ENCODE peak calls at places on chromosomes 7 and 10, in ten cellular contexts. P is endothelial cell of umbilical vein, V is HCT116, C is GM12892, Z is spleen, F is prostate gland, Q is upper lobe of left lung, T is GM12891, X is K562, G is HepG2. I is an unnamed sample.

GRCh38 chr10:96978621-96979154 is 146.6 kb downstream of the LCOR start:
- DNase-seq in Q (no peak), Z (no peak), F (no peak), C (no peak), T (no peak), X (no peak), P (no peak), V (no peak), G (no peak), I (no peak)

GRCh38 chr10:1187151-1187854 is 131.1 kb downstream of the WDR37 start:
- DNase-seq in P (no peak), C (no peak), X (no peak), Z (peak), V (no peak), G (no peak), F (no peak), T (no peak), Q (peak), I (no peak)

GRCh38 chr10:68955414-68955785 is 570 bp upstream of the DDX21 start:
- DNase-seq in G (no peak), C (no peak), T (peak), Z (no peak), V (no peak), F (no peak), P (no peak), Q (no peak), X (peak), I (no peak)

GRCh38 chr7:23938230-23938629 is 228.2 kb downstream of the STK31 start:
- DNase-seq in T (no peak), P (no peak), Q (no peak), Z (no peak), C (no peak), F (no peak), V (no peak), G (no peak), X (no peak), I (no peak)

GRCh38 chr7:104584620-104585019 is 256.2 kb downstream of the LHFPL3 start:
- DNase-seq in Z (no peak), G (no peak), P (no peak), V (no peak), X (no peak), F (no peak), Q (no peak), C (no peak), T (no peak), I (no peak)

GRCh38 chr10:104255244-104255981 is 721 bp downstream of the GSTO1 start:
- DNase-seq in Z (no peak), T (no peak), V (no peak), Q (no peak), P (peak), F (peak), C (no peak), G (peak), X (peak), I (no peak)

GRCh38 chr7:148867571-148868377 is 16.3 kb downstream of the EZH2 start:
- DNase-seq in F (no peak), T (no peak), V (no peak), G (no peak), C (no peak), Z (no peak), X (no peak), Q (no peak), P (no peak), I (no peak)

GRCh38 chr10:133314911-133315310 is 6.2 kb downstream of the ZNF511 start:
- DNase-seq in F (no peak), G (no peak), T (no peak), C (no peak), P (no peak), Z (no peak), V (no peak), Q (no peak), X (no peak), I (no peak)

GRCh38 chr7:19106308-19107141 is 10.9 kb downstream of the TWIST1 start:
- DNase-seq in G (no peak), X (peak), C (no peak), Q (no peak), T (no peak), V (no peak), F (no peak), P (no peak), Z (peak), I (no peak)

GRCh38 chr10:1380075-1380793 is 324.0 kb downstream of the WDR37 start:
- DNase-seq in C (no peak), Q (peak), Z (peak), G (no peak), F (no peak), X (no peak), P (no peak), T (no peak), V (no peak), I (no peak)

GRCh38 chr7:82714883-82715282 is 271.3 kb upstream of the CACNA2D1 start:
- DNase-seq in C (no peak), G (no peak), F (no peak), V (no peak), T (no peak), P (no peak), Q (no peak), X (no peak), Z (no peak), I (no peak)

GRCh38 chr10:131141645-131142445 is 169.7 kb downstream of the TCERG1L start:
- DNase-seq in C (no peak), Z (peak), V (no peak), T (no peak), P (no peak), Q (no peak), F (no peak), G (no peak), X (no peak), I (no peak)

GRCh38 chr7:155591055-155591750 is 44.8 kb upstream of the CNPY1 start:
- DNase-seq in X (peak), V (no peak), C (no peak), P (no peak), F (no peak), Z (no peak), T (no peak), Q (peak), G (no peak), I (no peak)

GRCh38 chr10:131178956-131179355 is 132.6 kb downstream of the TCERG1L start:
- DNase-seq in Z (peak), Q (no peak), X (no peak), G (no peak), C (no peak), P (no peak), F (no peak), T (no peak), V (no peak), I (no peak)

GRCh38 chr10:73796766-73797165 is 11.4 kb downstream of the ZSWIM8 start:
- DNase-seq in X (no peak), T (no peak), Q (no peak), P (no peak), V (no peak), F (no peak), G (no peak), Z (no peak), C (no peak), I (no peak)

GRCh38 chr10:132443605-132443997 is 46.6 kb downstream of the PWWP2B start:
- DNase-seq in F (no peak), X (peak), T (peak), C (no peak), G (no peak), Q (peak), V (no peak), P (no peak), Z (peak), I (no peak)

GRCh38 chr7:132899833-132900232 is 182.1 kb downstream of the CHCHD3 start:
- DNase-seq in T (no peak), V (no peak), X (no peak), P (peak), G (no peak), Q (no peak), Z (no peak), F (no peak), C (no peak), I (no peak)

GRCh38 chr7:56007167-56007652 is 42.8 kb downstream of the NIPSNAP2 start:
- DNase-seq in T (no peak), X (peak), V (no peak), P (no peak), Z (peak), F (no peak), Q (no peak), C (no peak), G (peak), I (no peak)

GRCh38 chr7:146655928-146656797 is 539.6 kb downstream of the CNTNAP2 start:
- DNase-seq in C (no peak), T (no peak), Z (no peak), V (no peak), P (no peak), G (no peak), Q (no peak), X (no peak), F (no peak), I (no peak)

GRCh38 chr7:48426966-48427555 is 255.8 kb downstream of the ABCA13 start:
- DNase-seq in Z (no peak), X (no peak), F (no peak), T (no peak), V (no peak), C (no peak), P (no peak), G (no peak), Q (no peak), I (peak)

GRCh38 chr10:74079028-74079913 is 71.4 kb downstream of the AP3M1 start:
- DNase-seq in G (no peak), Z (no peak), C (no peak), X (peak), P (peak), Q (no peak), F (no peak), V (no peak), T (no peak), I (no peak)

GRCh38 chr10:100038561-100039071 is 28.9 kb upstream of the DNMBP start:
- DNase-seq in Q (no peak), V (no peak), G (peak), T (no peak), C (no peak), P (no peak), F (no peak), Z (no peak), X (no peak), I (no peak)

GRCh38 chr10:132158810-132159209 is 27.9 kb upstream of the DPYSL4 start:
- DNase-seq in C (no peak), X (no peak), Q (no peak), F (no peak), G (no peak), Z (no peak), T (no peak), V (no peak), P (no peak), I (no peak)

GRCh38 chr10:102648889-102649752 is 4.8 kb downstream of the TRIM8 start:
- DNase-seq in V (no peak), Z (peak), F (peak), Q (peak), G (no peak), C (no peak), P (no peak), T (no peak), X (no peak), I (no peak)

GRCh38 chr7:158216198-158216597 is 371.4 kb downstream of the PTPRN2 start:
- DNase-seq in C (no peak), Z (no peak), F (no peak), X (no peak), Q (no peak), G (no peak), P (no peak), T (no peak), V (no peak), I (no peak)

GRCh38 chr10:116115233-116115632 is 157.8 kb downstream of the GFRA1 start:
- DNase-seq in G (no peak), Z (no peak), C (no peak), V (no peak), T (no peak), X (no peak), Q (no peak), P (no peak), F (no peak), I (no peak)

GRCh38 chr10:102114861-102115618 is 5.1 kb downstream of the LDB1 start:
- DNase-seq in C (peak), Q (peak), X (peak), T (peak), P (peak), G (peak), V (no peak), F (peak), Z (peak), I (no peak)

GRCh38 chr10:1597370-1598146 is 139.8 kb downstream of the ADARB2 start:
- DNase-seq in X (no peak), Z (no peak), F (no peak), Q (no peak), T (no peak), C (no peak), P (no peak), G (no peak), V (no peak), I (no peak)

GRCh38 chr7:100803398-100804161 is 23.7 kb downstream of the EPHB4 start:
- DNase-seq in T (peak), X (peak), F (peak), Q (peak), P (peak), V (no peak), Z (peak), G (peak), C (peak), I (no peak)
- TF ChIP-seq POLR2AphosphoS5 in T (no peak), X (peak), F (peak), Q (no peak), P (no peak), V (no peak), Z (peak), G (no peak), C (no peak), I (no peak)

DNA sequence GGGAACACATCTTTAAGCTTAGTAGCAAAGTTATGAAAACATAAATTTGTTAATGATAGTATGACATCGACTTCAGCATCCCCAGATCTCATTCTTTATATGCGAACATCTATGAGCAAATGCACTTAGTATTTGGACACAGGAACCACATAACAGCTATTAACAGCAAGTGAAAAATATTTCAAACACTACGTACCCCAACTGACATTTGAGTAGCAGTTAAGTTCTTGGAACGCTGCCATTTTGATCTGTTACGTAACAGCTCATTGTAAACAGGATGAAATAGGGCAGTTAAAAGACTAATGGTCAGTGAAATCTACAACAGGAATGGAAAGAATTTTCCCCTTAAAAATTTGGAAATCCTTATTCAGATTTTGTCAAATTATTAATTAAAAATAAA is 428.8 kb downstream of the TNS3 start:
- DNase-seq in F (peak), X (peak), P (peak), G (peak), V (no peak), C (no peak), T (no peak), Z (no peak), Q (peak), I (no peak)
- TF ChIP-seq POLR2AphosphoS5 in F (peak), X (no peak), P (no peak), G (no peak), V (no peak), C (no peak), T (no peak), Z (no peak), Q (no peak), I (no peak)

DNA sequence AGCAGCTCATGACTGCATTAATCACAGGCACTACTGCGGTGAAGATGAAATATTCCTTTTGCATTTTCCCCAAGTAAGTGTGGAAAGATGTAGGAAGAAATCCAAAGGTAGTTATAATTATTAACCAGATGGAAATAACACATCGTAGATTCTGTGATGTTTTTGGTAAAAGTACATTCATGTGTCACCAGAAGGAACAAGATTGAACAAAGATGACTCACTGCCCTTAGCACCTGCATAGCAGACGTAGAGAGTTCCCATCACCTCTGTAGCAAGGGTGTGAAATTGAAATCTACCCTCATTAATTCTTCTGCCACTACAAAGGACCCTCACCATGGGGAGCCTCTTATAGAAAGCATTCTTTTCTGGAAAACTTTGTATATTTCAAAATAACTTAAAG is 37.0 kb downstream of the SMURF1 start:
- DNase-seq in Z (no peak), Q (no peak), P (peak), G (no peak), T (no peak), C (no peak), X (no peak), V (no peak), F (no peak), I (no peak)
- TF ChIP-seq POLR2AphosphoS5 in Z (no peak), Q (no peak), P (no peak), G (no peak), T (no peak), C (no peak), X (no peak), V (no peak), F (no peak), I (no peak)

GRCh38 chr10:114389429-114389828 is 14.9 kb downstream of the AFAP1L2 start:
- DNase-seq in Z (no peak), F (no peak), C (no peak), G (no peak), Q (no peak), P (peak), T (no peak), V (peak), X (no peak), I (no peak)
- TF ChIP-seq POLR2AphosphoS5 in Z (no peak), F (no peak), C (no peak), G (no peak), Q (no peak), P (peak), T (no peak), V (no peak), X (no peak), I (peak)

DNA sequence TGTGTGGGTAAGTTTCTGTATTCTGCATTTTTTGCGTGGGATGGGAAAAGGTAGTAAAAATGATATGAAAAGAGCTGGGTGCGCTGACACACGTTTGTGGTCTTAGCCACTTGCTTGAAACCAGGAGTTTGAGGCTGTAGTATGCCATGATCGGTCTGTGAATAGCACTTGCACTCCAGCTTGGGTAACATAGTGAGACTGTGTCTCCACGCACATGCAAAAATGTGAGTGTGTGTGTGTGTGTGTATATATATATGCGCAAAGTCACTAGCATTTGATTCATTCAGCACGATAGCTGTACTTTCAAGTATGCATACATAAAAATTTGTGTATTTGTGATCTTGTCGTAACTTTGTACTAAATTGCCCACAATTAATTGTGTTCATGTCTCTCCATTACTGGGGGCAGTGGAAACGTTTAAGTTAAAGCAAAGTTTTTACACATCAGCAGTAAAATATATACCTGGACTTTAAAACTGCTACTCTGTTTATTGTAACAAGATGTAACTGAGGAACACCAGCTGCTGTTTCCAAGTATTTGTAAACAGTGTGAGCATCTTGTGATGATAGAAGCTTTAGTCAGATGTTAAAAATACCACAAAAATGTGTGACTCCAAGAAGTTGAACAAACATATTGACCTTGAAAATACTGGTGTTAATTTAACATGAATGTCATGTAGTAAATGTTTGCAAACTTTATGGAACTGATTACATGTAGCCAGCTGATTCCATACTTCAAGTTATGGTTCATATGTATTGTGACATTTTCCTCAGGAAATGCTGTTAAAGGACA is 1.6 kb downstream of the ZRANB1 start:
- DNase-seq in C (no peak), V (peak), X (no peak), F (no peak), Q (no peak), T (no peak), Z (no peak), G (no peak), P (no peak), I (peak)
- TF ChIP-seq POLR2AphosphoS5 in C (no peak), V (no peak), X (no peak), F (no peak), Q (no peak), T (no peak), Z (no peak), G (no peak), P (no peak), I (no peak)

GRCh38 chr10:110965216-110965615 is 45.8 kb downstream of the SHOC2 start:
- DNase-seq in Z (no peak), V (no peak), C (no peak), F (no peak), Q (no peak), G (no peak), T (no peak), X (no peak), P (no peak), I (no peak)

GRCh38 chr10:110960333-110960712 is 40.9 kb downstream of the SHOC2 start:
- DNase-seq in Z (no peak), V (no peak), P (no peak), X (no peak), F (no peak), Q (no peak), G (no peak), C (no peak), T (no peak), I (no peak)

GRCh38 chr10:110959379-110960332 is 40.3 kb downstream of the SHOC2 start:
- DNase-seq in P (no peak), Q (no peak), C (no peak), G (no peak), Z (no peak), X (no peak), F (no peak), T (no peak), V (no peak), I (no peak)

GRCh38 chr10:110962443-110962842 is 43.0 kb downstream of the SHOC2 start:
- DNase-seq in C (no peak), Q (no peak), F (no peak), P (no peak), T (no peak), Z (no peak), X (no peak), G (no peak), V (no peak), I (no peak)

DNA sequence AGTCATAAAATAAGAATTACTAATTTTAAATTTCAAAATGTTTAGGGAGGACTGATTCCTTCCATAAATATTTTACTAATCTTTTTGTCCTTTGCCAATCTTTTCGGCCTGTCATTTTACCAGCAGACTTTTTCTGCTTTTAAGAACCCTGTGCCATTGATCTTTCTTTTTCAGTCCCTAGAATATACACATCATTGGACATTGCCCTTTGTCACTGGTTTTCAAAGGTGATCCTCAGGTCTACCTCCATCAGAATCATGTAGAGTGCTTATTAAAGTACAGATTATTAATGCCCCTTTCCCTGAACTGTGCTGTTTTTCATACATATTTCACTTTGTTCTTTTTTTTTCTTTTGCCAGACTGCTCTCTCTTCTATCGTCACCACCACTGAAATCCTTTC is 43.8 kb downstream of the SHOC2 start:
- DNase-seq in X (no peak), F (no peak), V (no peak), T (no peak), C (no peak), Q (no peak), Z (no peak), G (no peak), P (no peak), I (no peak)
- TF ChIP-seq POLR2AphosphoS5 in X (no peak), F (no peak), V (no peak), T (no peak), C (no peak), Q (no peak), Z (no peak), G (no peak), P (no peak), I (no peak)